ENCODE peak calls at places on chromosomes 11 and 22, in six cellular contexts. G, A, Z, C, U and J are unnamed samples. For H3K9me3 and H3K27me3, the result is how much of the 10 kb centered on the place peaks cover.

GRCh38 chr11:67265633-67266423 is 445 bp upstream of the GRK2 start:
- DNase-seq in G (peak), Z (peak), C (peak), U (peak), A (peak), J (peak)

GRCh38 chr11:131195801-131196517 is 174.5 kb upstream of the NTM start:
- DNase-seq in A (peak), Z (no peak), U (peak), G (peak), C (no peak), J (peak)

GRCh38 chr11:58829736-58830135 is 14.8 kb downstream of the GLYATL2 start:
- DNase-seq in U (peak), G (no peak), Z (no peak), C (no peak), A (no peak), J (no peak)

GRCh38 chr22:32325416-32325801 is 32.3 kb upstream of the RFPL3 start:
- DNase-seq in G (no peak), Z (no peak), U (no peak), A (no peak), C (no peak), J (no peak)

GRCh38 chr22:46561435-46561905 is 24.1 kb upstream of the CELSR1 start:
- DNase-seq in G (no peak), U (peak), Z (peak), A (no peak), C (peak), J (no peak)

GRCh38 chr22:28075260-28075981 is 156.4 kb upstream of the PITPNB start:
- DNase-seq in U (peak), Z (peak), A (peak), G (no peak), C (peak), J (peak)

GRCh38 chr22:28670153-28670552 is 9.5 kb downstream of the TTC28 start:
- DNase-seq in A (no peak), C (no peak), Z (no peak), U (no peak), G (no peak), J (no peak)

GRCh38 chr11:86980397-86980796 is 25.2 kb upstream of the FZD4 start:
- DNase-seq in Z (no peak), C (no peak), A (no peak), G (no peak), U (no peak), J (no peak)

GRCh38 chr22:44748524-44748923 is 3.9 kb upstream of the ARHGAP8 start:
- DNase-seq in A (no peak), C (no peak), G (no peak), U (no peak), Z (no peak), J (no peak)

GRCh38 chr22:28600546-28601143 is 79.0 kb downstream of the TTC28 start:
- DNase-seq in U (peak), G (no peak), C (no peak), Z (no peak), A (no peak), J (no peak)

GRCh38 chr11:119888119-119888518 is 159.1 kb upstream of the NECTIN1 start:
- DNase-seq in U (no peak), Z (no peak), A (no peak), G (no peak), C (no peak), J (no peak)
- H3K9me3 ChIP-seq in U (under half), Z (under half), A (under half), G (under half), C (under half), J (under half)

DNA sequence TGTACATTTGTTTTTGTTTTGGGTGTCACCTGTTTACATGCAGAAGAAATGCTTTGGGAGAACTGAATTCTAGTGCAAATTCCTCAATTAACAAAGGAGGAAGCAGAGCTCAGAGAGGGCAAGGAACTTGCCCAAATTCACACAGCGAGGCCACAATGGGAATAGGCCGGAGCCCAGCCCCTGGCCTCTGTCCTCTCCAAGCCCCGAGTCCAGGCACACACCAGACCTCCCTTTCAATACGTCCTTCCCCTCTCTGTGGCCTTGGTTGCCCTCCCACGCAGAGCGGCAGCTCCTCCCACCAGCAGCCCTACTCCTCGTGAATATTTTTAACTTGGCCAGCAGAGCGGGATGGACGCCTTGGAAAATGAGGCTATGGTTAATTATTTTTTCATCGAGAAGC is 1.5 kb upstream of the CARD10 start:
- DNase-seq in G (no peak), C (no peak), U (no peak), A (no peak), Z (no peak), J (no peak)
- H3K27me3 ChIP-seq in G (under half), C (under half), U (under half), A (under half), Z (under half), J (under half)

DNA sequence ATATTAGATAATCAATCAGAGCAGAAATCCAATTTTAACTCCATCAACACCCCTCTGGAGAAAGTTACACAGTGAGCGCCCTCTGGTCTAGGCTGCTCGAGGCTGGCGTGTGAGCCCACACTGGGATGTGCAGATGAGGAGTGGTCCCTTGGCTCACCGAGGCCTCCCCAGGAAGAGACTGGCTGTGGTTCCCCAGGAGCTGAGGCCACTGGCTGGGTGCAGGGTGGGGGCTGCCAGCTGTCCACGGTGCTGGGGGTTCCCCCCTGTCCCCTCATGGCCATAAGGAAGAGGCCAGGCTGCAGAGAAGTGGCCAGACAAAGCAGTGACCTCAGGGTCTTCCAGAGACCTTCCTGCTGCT is 750.7 kb downstream of the BRD1 start:
- DNase-seq in U (no peak), C (no peak), G (no peak), A (no peak), Z (no peak), J (no peak)
- H3K9me3 ChIP-seq in U (half or more), C (under half), G (under half), A (under half), Z (under half), J (under half)

DNA sequence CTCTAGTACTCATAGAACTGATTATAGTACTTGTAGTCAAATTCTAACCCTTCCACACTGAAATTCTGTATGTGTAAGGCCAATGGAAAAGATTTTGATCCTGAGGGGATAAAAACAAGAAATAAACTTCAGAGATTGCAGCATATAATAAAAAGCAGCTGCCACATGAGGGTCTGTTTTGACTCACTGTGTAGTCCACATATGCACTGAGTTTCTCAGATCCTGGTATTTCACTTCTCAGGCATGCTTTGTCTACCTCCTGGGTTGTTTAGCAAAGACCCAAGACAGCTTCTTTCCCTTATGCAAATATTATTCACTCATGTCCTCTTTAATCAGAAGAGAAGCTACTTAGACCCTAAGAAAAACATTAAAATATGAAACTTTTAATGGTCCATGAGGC is 71.1 kb upstream of the SLC5A12 start:
- DNase-seq in C (no peak), G (no peak), A (no peak), Z (no peak), U (no peak), J (no peak)
- H3K27me3 ChIP-seq in C (under half), G (under half), A (under half), Z (under half), U (under half), J (under half)

GRCh38 chr11:43779306-43779705 is 98.8 kb downstream of the HSD17B12 start:
- DNase-seq in Z (no peak), G (no peak), A (no peak), U (no peak), C (no peak), J (no peak)
- H3K9me3 ChIP-seq in Z (under half), G (under half), A (under half), U (under half), C (under half), J (under half)